ENCODE peak calls at places on chromosomes 13 and 19, in six cellular contexts. One of them, this sample, is unnamed.
A peak's percentile ranks its signal among the peaks of the same experiment; 100 is the strongest.

GRCh38 chr19:39413269-39413902 is 917 bp downstream of the PLEKHG2 start:
- DNase-seq in MCF 10A: no peak
- DNase-seq in fibroblast of the aortic adventitia: peak; percentile 59
- DNase-seq in endothelial cell: peak; percentile 70
- DNase-seq in A673: peak; percentile 78
- DNase-seq in nephron progenitor cell: peak; percentile 86
- DNase-seq in this sample: peak; percentile 73

GRCh38 chr19:46155237-46155636 is 7.2 kb downstream of the IGFL2 start:
- DNase-seq in nephron progenitor cell: no peak
- DNase-seq in endothelial cell: no peak
- DNase-seq in A673: no peak
- DNase-seq in fibroblast of the aortic adventitia: no peak
- DNase-seq in MCF 10A: no peak
- DNase-seq in this sample: no peak

GRCh38 chr13:43424386-43424785 is 362.4 kb downstream of the ENOX1 start:
- DNase-seq in MCF 10A: no peak
- DNase-seq in fibroblast of the aortic adventitia: no peak
- DNase-seq in nephron progenitor cell: no peak
- DNase-seq in endothelial cell: no peak
- DNase-seq in A673: no peak
- DNase-seq in this sample: no peak

GRCh38 chr19:12244370-12244769 is 50.3 kb downstream of the ZNF44 start:
- DNase-seq in fibroblast of the aortic adventitia: no peak
- DNase-seq in nephron progenitor cell: no peak
- DNase-seq in A673: no peak
- DNase-seq in MCF 10A: no peak
- DNase-seq in endothelial cell: no peak
- DNase-seq in this sample: no peak

GRCh38 chr13:109412232-109412935 is 374.0 kb downstream of the IRS2 start:
- DNase-seq in endothelial cell: peak; percentile 47
- DNase-seq in nephron progenitor cell: peak; percentile 72
- DNase-seq in MCF 10A: no peak
- DNase-seq in fibroblast of the aortic adventitia: no peak
- DNase-seq in A673: peak; percentile 93
- DNase-seq in this sample: peak; percentile 66

GRCh38 chr19:17802137-17802858 is 7.4 kb downstream of the B3GNT3 start:
- DNase-seq in A673: no peak
- DNase-seq in endothelial cell: no peak
- DNase-seq in MCF 10A: no peak
- DNase-seq in nephron progenitor cell: no peak
- DNase-seq in fibroblast of the aortic adventitia: no peak
- DNase-seq in this sample: no peak

GRCh38 chr13:45456196-45456972 is 8.4 kb upstream of the COG3 start:
- DNase-seq in A673: no peak
- DNase-seq in nephron progenitor cell: no peak
- DNase-seq in fibroblast of the aortic adventitia: peak; percentile 60
- DNase-seq in MCF 10A: peak; percentile 27
- DNase-seq in endothelial cell: no peak
- DNase-seq in this sample: no peak

GRCh38 chr19:33409906-33410685 is 36.6 kb downstream of the CEBPG start:
- DNase-seq in A673: no peak
- DNase-seq in nephron progenitor cell: no peak
- DNase-seq in endothelial cell: no peak
- DNase-seq in fibroblast of the aortic adventitia: no peak
- DNase-seq in MCF 10A: no peak
- DNase-seq in this sample: no peak

GRCh38 chr19:2253106-2254051 is 2.8 kb downstream of the JSRP1 start:
- DNase-seq in A673: no peak
- DNase-seq in fibroblast of the aortic adventitia: no peak
- DNase-seq in MCF 10A: no peak
- DNase-seq in nephron progenitor cell: peak; percentile 60
- DNase-seq in endothelial cell: no peak
- DNase-seq in this sample: no peak

GRCh38 chr13:64675256-64675892 is 2554.8 kb downstream of the PCDH9 start:
- DNase-seq in endothelial cell: no peak
- DNase-seq in nephron progenitor cell: no peak
- DNase-seq in fibroblast of the aortic adventitia: peak; percentile 57
- DNase-seq in A673: no peak
- DNase-seq in MCF 10A: peak; percentile 50
- DNase-seq in this sample: no peak

GRCh38 chr19:7257148-7258041 is 36.8 kb downstream of the INSR start:
- DNase-seq in A673: peak; percentile 29
- DNase-seq in fibroblast of the aortic adventitia: peak; percentile 92
- DNase-seq in endothelial cell: no peak
- DNase-seq in nephron progenitor cell: no peak
- DNase-seq in MCF 10A: peak; percentile 49
- DNase-seq in this sample: no peak

GRCh38 chr13:105465745-105466144 is 1069.7 kb downstream of the EFNB2 start:
- DNase-seq in endothelial cell: no peak
- DNase-seq in A673: no peak
- DNase-seq in MCF 10A: no peak
- DNase-seq in fibroblast of the aortic adventitia: no peak
- DNase-seq in nephron progenitor cell: no peak
- DNase-seq in this sample: no peak

GRCh38 chr19:4472174-4472974 is at the start of gene HDGFL2:
- DNase-seq in nephron progenitor cell: peak; percentile 97
- DNase-seq in fibroblast of the aortic adventitia: no peak
- DNase-seq in MCF 10A: no peak
- DNase-seq in A673: no peak
- DNase-seq in endothelial cell: no peak
- DNase-seq in this sample: no peak

GRCh38 chr19:2064788-2065524 is 13.9 kb upstream of the MKNK2 start:
- DNase-seq in MCF 10A: no peak
- DNase-seq in nephron progenitor cell: no peak
- DNase-seq in fibroblast of the aortic adventitia: peak; percentile 38
- DNase-seq in endothelial cell: no peak
- DNase-seq in A673: no peak
- DNase-seq in this sample: no peak

GRCh38 chr19:41928221-41928683 is at the start of gene ERFL:
- DNase-seq in MCF 10A: no peak
- DNase-seq in fibroblast of the aortic adventitia: no peak
- DNase-seq in A673: no peak
- DNase-seq in nephron progenitor cell: peak; percentile 51
- DNase-seq in endothelial cell: no peak
- DNase-seq in this sample: no peak
- TF ChIP-seq CTCF in MCF 10A: no peak
- TF ChIP-seq CTCF in fibroblast of the aortic adventitia: no peak
- TF ChIP-seq CTCF in A673: no peak
- TF ChIP-seq CTCF in nephron progenitor cell: no peak
- TF ChIP-seq CTCF in endothelial cell: no peak
- TF ChIP-seq CTCF in this sample: no peak

GRCh38 chr19:55094456-55095259 is 19.0 kb downstream of the EPS8L1 start:
- DNase-seq in nephron progenitor cell: peak; percentile 55
- DNase-seq in fibroblast of the aortic adventitia: no peak
- DNase-seq in endothelial cell: peak; percentile 59
- DNase-seq in A673: no peak
- DNase-seq in MCF 10A: no peak
- DNase-seq in this sample: no peak

GRCh38 chr19:55095260-55096060 is 19.8 kb downstream of the EPS8L1 start:
- DNase-seq in fibroblast of the aortic adventitia: no peak
- DNase-seq in nephron progenitor cell: peak; percentile 19
- DNase-seq in endothelial cell: no peak
- DNase-seq in A673: peak; percentile 51
- DNase-seq in MCF 10A: no peak
- DNase-seq in this sample: no peak

GRCh38 chr19:55098716-55099556 is 18.5 kb downstream of the PPP1R12C start:
- DNase-seq in fibroblast of the aortic adventitia: no peak
- DNase-seq in endothelial cell: no peak
- DNase-seq in nephron progenitor cell: peak; percentile 28
- DNase-seq in MCF 10A: no peak
- DNase-seq in A673: no peak
- DNase-seq in this sample: no peak

GRCh38 chr19:55097864-55098715 is 19.3 kb downstream of the PPP1R12C start:
- DNase-seq in endothelial cell: no peak
- DNase-seq in fibroblast of the aortic adventitia: no peak
- DNase-seq in A673: no peak
- DNase-seq in MCF 10A: no peak
- DNase-seq in nephron progenitor cell: no peak
- DNase-seq in this sample: no peak

GRCh38 chr19:55096061-55096701 is 20.5 kb downstream of the EPS8L1 start:
- DNase-seq in MCF 10A: no peak
- DNase-seq in fibroblast of the aortic adventitia: no peak
- DNase-seq in A673: no peak
- DNase-seq in nephron progenitor cell: no peak
- DNase-seq in endothelial cell: no peak
- DNase-seq in this sample: no peak
- TF ChIP-seq CTCF in MCF 10A: no peak
- TF ChIP-seq CTCF in fibroblast of the aortic adventitia: no peak
- TF ChIP-seq CTCF in A673: no peak
- TF ChIP-seq CTCF in nephron progenitor cell: no peak
- TF ChIP-seq CTCF in endothelial cell: no peak
- TF ChIP-seq CTCF in this sample: no peak

GRCh38 chr19:10553087-10553667 is 9.5 kb downstream of the ATG4D start:
- DNase-seq in A673: no peak
- DNase-seq in fibroblast of the aortic adventitia: no peak
- DNase-seq in MCF 10A: no peak
- DNase-seq in endothelial cell: no peak
- DNase-seq in nephron progenitor cell: no peak
- DNase-seq in this sample: no peak

GRCh38 chr19:10552596-10553053 is 8.9 kb downstream of the ATG4D start:
- DNase-seq in endothelial cell: no peak
- DNase-seq in fibroblast of the aortic adventitia: no peak
- DNase-seq in MCF 10A: peak; percentile 23
- DNase-seq in A673: peak; percentile 60
- DNase-seq in nephron progenitor cell: no peak
- DNase-seq in this sample: no peak

GRCh38 chr19:10549733-10550132 is 6.0 kb downstream of the ATG4D start:
- DNase-seq in MCF 10A: no peak
- DNase-seq in A673: no peak
- DNase-seq in fibroblast of the aortic adventitia: no peak
- DNase-seq in nephron progenitor cell: no peak
- DNase-seq in endothelial cell: no peak
- DNase-seq in this sample: no peak

GRCh38 chr19:10550336-10550735 is 6.6 kb downstream of the ATG4D start:
- DNase-seq in fibroblast of the aortic adventitia: no peak
- DNase-seq in MCF 10A: no peak
- DNase-seq in endothelial cell: no peak
- DNase-seq in A673: no peak
- DNase-seq in nephron progenitor cell: no peak
- DNase-seq in this sample: no peak

DNA sequence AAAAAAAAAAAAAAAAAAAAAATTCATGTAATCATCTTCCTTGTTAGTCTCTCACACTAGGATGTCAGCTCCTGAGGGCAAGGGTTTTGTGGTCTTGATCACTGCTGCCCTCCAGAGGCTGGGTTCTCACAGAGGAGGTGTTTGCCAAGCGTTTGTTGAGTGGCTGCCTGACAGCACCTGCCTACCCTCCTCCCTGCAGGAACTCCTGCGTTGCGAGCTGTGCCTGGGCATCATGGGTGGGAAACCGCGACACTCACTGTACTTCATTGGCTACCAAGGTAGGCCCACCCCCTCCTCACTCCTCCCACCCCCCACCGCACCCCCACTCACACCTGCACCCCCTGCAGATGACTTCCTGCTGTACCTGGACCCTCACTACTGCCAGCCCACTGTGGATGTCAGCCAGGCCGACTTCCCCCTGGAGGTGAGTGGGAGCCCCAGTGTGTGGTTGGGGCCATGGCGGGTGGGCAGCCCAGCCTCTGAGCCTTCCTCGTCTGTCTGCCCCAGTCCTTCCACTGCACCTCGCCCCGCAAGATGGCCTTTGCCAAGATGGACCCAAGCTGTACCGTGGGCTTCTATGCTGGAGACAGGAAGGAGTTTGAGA is 8.1 kb downstream of the ATG4D start:
- DNase-seq in A673: peak; percentile 61
- DNase-seq in fibroblast of the aortic adventitia: peak; percentile 42
- DNase-seq in nephron progenitor cell: no peak
- DNase-seq in MCF 10A: peak; percentile 72
- DNase-seq in endothelial cell: no peak
- DNase-seq in this sample: no peak
- TF ChIP-seq CTCF in A673: no peak
- TF ChIP-seq CTCF in fibroblast of the aortic adventitia: peak; percentile 29
- TF ChIP-seq CTCF in nephron progenitor cell: no peak
- TF ChIP-seq CTCF in MCF 10A: peak; percentile 27
- TF ChIP-seq CTCF in endothelial cell: no peak
- TF ChIP-seq CTCF in this sample: no peak

GRCh38 chr13:67736646-67737420 is 506.7 kb upstream of the PCDH9 start:
- DNase-seq in MCF 10A: peak; percentile 68
- DNase-seq in endothelial cell: peak; percentile 53
- DNase-seq in nephron progenitor cell: peak; percentile 15
- DNase-seq in fibroblast of the aortic adventitia: peak; percentile 13
- DNase-seq in A673: peak; percentile 94
- DNase-seq in this sample: no peak
- TF ChIP-seq CTCF in MCF 10A: peak; percentile 20
- TF ChIP-seq CTCF in endothelial cell: peak; percentile 24
- TF ChIP-seq CTCF in nephron progenitor cell: peak; percentile 43
- TF ChIP-seq CTCF in fibroblast of the aortic adventitia: no peak
- TF ChIP-seq CTCF in A673: peak; percentile 71
- TF ChIP-seq CTCF in this sample: peak; percentile 48

DNA sequence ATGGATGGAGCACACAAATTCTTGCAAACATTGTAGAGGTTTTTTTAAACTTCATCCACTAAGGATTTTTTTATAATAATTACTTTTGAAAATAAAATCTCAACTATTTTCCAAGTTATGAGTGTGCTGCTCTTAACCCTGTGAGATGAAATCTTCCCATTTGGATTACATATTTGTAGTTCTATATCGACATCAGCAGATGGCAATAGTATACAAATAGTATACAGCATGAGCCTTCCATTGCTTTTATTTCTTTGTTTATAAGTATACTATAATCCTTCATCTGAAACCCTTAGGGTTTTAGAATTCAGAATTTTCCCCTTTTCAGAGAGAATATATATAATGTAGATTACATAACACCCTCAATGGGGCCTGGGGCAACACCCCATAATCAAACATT is 70.5 kb downstream of the GJA3 start:
- DNase-seq in MCF 10A: no peak
- DNase-seq in nephron progenitor cell: no peak
- DNase-seq in fibroblast of the aortic adventitia: peak; percentile 15
- DNase-seq in A673: peak; percentile 9
- DNase-seq in endothelial cell: no peak
- DNase-seq in this sample: no peak
- TF ChIP-seq CTCF in MCF 10A: peak; percentile 18
- TF ChIP-seq CTCF in nephron progenitor cell: no peak
- TF ChIP-seq CTCF in fibroblast of the aortic adventitia: no peak
- TF ChIP-seq CTCF in A673: peak; percentile 44
- TF ChIP-seq CTCF in endothelial cell: no peak
- TF ChIP-seq CTCF in this sample: no peak